ENCODE peak calls at places on chromosomes 1 and 21, in five cellular contexts. One of them, this sample, is unnamed.

GRCh38 chr21:46368533-46369285 is 44.8 kb downstream of the PCNT start:
- DNase-seq in GM12878: peak
- DNase-seq in SK-N-SH: no peak
- DNase-seq in IMR-90: no peak
- DNase-seq in A549: no peak
- DNase-seq in this sample: no peak

GRCh38 chr21:44423312-44423821 is 31.9 kb upstream of the LRRC3 start:
- DNase-seq in IMR-90: no peak
- DNase-seq in A549: no peak
- DNase-seq in SK-N-SH: no peak
- DNase-seq in GM12878: no peak
- DNase-seq in this sample: no peak

GRCh38 chr1:5297199-5297877 is 642.9 kb downstream of the AJAP1 start:
- DNase-seq in GM12878: no peak
- DNase-seq in IMR-90: no peak
- DNase-seq in SK-N-SH: peak
- DNase-seq in A549: no peak
- DNase-seq in this sample: no peak

GRCh38 chr21:32834825-32835224 is 63.3 kb upstream of the PAXBP1 start:
- DNase-seq in SK-N-SH: no peak
- DNase-seq in A549: no peak
- DNase-seq in GM12878: no peak
- DNase-seq in IMR-90: no peak
- DNase-seq in this sample: no peak

GRCh38 chr1:201640624-201641023 is 101.7 kb downstream of the NAV1 start:
- DNase-seq in GM12878: no peak
- DNase-seq in A549: no peak
- DNase-seq in IMR-90: peak
- DNase-seq in SK-N-SH: no peak
- DNase-seq in this sample: no peak

GRCh38 chr1:43348809-43349593 is 9.8 kb upstream of the CDC20 start:
- DNase-seq in GM12878: no peak
- DNase-seq in A549: peak
- DNase-seq in IMR-90: no peak
- DNase-seq in SK-N-SH: peak
- DNase-seq in this sample: peak

GRCh38 chr1:3596663-3597598 is 14.4 kb downstream of the MEGF6 start:
- DNase-seq in A549: no peak
- DNase-seq in SK-N-SH: no peak
- DNase-seq in GM12878: no peak
- DNase-seq in IMR-90: no peak
- DNase-seq in this sample: no peak

GRCh38 chr21:36709030-36709867 is 10.3 kb downstream of the SIM2 start:
- DNase-seq in SK-N-SH: no peak
- DNase-seq in IMR-90: no peak
- DNase-seq in A549: no peak
- DNase-seq in GM12878: no peak
- DNase-seq in this sample: no peak

GRCh38 chr1:94522304-94522703 is 19.3 kb downstream of the F3 start:
- DNase-seq in GM12878: no peak
- DNase-seq in IMR-90: peak
- DNase-seq in SK-N-SH: no peak
- DNase-seq in A549: no peak
- DNase-seq in this sample: peak

GRCh38 chr1:76006234-76006633 is 68.3 kb upstream of the ST6GALNAC3 start:
- DNase-seq in GM12878: no peak
- DNase-seq in A549: no peak
- DNase-seq in IMR-90: peak
- DNase-seq in SK-N-SH: no peak
- DNase-seq in this sample: no peak
- TF ChIP-seq RCOR1 in GM12878: no peak
- TF ChIP-seq RCOR1 in A549: no peak
- TF ChIP-seq RCOR1 in IMR-90: no peak
- TF ChIP-seq RCOR1 in SK-N-SH: no peak
- TF ChIP-seq RCOR1 in this sample: no peak

GRCh38 chr1:39204441-39205081 is at the start of gene MACF1:
- DNase-seq in GM12878: no peak
- DNase-seq in A549: peak
- DNase-seq in IMR-90: peak
- DNase-seq in SK-N-SH: no peak
- DNase-seq in this sample: peak

GRCh38 chr1:39210649-39211048 is 6.2 kb downstream of the MACF1 start:
- DNase-seq in A549: no peak
- DNase-seq in IMR-90: no peak
- DNase-seq in SK-N-SH: no peak
- DNase-seq in GM12878: no peak
- DNase-seq in this sample: no peak

GRCh38 chr1:39205102-39205780 is 746 bp downstream of the MACF1 start:
- DNase-seq in SK-N-SH: no peak
- DNase-seq in GM12878: no peak
- DNase-seq in A549: no peak
- DNase-seq in IMR-90: peak
- DNase-seq in this sample: peak

GRCh38 chr1:39205781-39206464 is 1.4 kb downstream of the MACF1 start:
- DNase-seq in SK-N-SH: no peak
- DNase-seq in IMR-90: no peak
- DNase-seq in GM12878: no peak
- DNase-seq in A549: no peak
- DNase-seq in this sample: no peak
- TF ChIP-seq RCOR1 in SK-N-SH: no peak
- TF ChIP-seq RCOR1 in IMR-90: no peak
- TF ChIP-seq RCOR1 in GM12878: no peak
- TF ChIP-seq RCOR1 in A549: no peak
- TF ChIP-seq RCOR1 in this sample: no peak

DNA sequence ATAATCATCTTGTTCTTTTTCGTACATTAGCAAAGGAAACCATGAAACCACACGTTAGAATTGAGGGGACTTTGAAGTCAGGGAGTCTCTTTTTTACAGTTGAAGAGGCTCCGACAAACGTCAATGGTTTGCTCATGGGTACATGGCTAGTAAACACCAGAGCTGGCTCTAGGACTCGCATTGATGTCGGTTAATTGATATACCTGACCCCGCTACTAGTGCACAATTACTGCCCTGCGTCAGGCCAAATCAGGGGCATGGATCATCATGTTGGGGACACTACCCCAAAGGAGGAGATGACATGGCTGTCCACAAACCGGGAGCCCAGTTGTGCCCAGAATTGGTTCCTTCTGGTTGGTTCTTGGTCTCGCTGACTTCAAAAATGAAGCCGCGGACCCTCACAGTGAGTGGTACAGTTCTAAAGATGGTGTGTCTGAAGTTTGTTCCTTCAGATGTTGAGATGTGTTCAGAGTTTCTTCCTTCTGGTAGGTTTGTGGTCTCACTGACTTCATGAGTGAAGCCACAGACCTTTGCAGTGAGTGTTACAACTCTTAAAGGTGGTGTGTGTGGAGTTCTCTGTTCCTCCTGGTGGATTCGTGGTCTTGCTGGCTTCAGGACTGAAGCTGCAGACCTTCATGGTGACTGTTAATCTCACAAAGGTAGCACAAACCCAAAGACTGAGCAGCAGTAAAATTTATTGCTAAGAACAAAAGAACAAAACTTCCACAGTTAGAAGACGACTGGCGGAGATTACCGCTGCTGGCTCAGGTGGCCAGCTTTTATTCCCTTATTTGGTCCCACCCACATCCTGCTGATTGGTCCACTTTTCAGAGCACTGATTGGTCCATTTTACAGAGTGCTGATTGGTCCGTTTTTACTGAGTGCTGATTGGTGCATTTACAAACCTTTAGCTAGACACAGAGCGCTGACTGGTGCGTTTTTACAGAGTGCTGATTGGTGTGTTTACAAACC is 126.9 kb upstream of the ERRFI1 start:
- DNase-seq in A549: no peak
- DNase-seq in SK-N-SH: no peak
- DNase-seq in IMR-90: no peak
- DNase-seq in GM12878: no peak
- DNase-seq in this sample: no peak
- TF ChIP-seq RCOR1 in A549: no peak
- TF ChIP-seq RCOR1 in SK-N-SH: no peak
- TF ChIP-seq RCOR1 in IMR-90: no peak
- TF ChIP-seq RCOR1 in GM12878: no peak
- TF ChIP-seq RCOR1 in this sample: no peak

DNA sequence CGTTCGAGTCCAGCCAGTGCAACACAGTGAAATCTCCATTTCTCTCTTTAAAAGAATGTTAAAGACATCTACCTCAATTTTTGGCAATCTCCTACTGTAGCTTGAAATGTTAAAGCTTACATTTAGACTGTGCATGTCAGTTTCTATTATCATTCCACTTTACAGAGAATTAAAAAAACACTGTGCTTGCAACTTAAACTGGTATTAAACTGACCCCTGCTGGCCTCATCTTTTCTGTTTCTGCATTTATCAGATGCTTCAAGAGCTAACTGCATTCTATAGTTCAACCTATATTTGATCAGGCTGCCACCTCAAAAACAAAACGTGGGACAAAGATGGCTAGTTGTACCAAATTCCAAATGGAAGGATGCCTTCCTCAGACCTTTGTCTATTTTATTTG is 226.5 kb downstream of the SMYD3 start:
- DNase-seq in A549: no peak
- DNase-seq in SK-N-SH: peak
- DNase-seq in GM12878: no peak
- DNase-seq in IMR-90: peak
- DNase-seq in this sample: no peak
- TF ChIP-seq RCOR1 in A549: no peak
- TF ChIP-seq RCOR1 in SK-N-SH: no peak
- TF ChIP-seq RCOR1 in GM12878: no peak
- TF ChIP-seq RCOR1 in IMR-90: no peak
- TF ChIP-seq RCOR1 in this sample: no peak

DNA sequence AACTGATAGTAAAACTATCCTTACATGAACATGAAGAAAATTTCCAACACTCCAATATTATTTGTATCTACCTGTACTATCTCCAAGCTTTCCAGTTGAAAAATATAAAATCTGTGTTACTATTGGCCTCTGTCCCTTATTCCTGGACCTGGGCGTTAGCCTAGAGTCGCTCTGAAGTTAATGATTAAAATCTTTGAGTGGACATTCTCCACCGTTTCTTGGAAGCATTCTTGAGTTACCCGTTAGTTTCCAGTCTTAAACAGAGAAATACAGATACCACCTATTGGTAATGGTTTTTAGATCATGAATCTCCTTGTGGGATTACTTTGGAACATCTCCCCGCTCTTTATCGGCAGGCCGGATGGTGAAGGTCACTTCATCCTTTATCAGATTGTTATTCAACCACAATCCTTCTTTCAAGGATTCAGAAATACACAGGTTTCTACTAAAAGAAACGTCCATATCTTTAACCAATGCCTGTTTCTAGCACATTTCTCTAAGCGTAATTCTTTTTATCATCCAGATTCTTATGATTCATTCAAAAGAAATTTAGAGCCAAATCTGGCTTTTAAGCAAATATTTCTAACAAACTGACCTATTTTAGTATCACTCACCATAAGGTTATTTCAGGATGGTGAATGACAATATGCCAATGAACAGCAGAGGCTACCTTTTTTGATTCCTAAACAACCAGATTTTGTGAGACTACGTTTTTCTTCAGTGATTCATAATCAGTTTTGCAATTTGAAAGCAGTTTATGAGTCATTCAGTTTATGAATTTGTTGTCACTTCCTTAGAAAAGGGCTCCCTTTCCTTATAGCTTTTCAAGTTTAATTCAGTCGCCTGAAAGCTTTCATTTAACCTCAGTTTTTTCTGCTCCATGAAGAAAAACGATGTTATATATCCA is 70.2 kb upstream of the ERRFI1 start:
- DNase-seq in GM12878: peak
- DNase-seq in A549: no peak
- DNase-seq in SK-N-SH: no peak
- DNase-seq in IMR-90: peak
- DNase-seq in this sample: no peak
- TF ChIP-seq RCOR1 in GM12878: no peak
- TF ChIP-seq RCOR1 in A549: no peak
- TF ChIP-seq RCOR1 in SK-N-SH: no peak
- TF ChIP-seq RCOR1 in IMR-90: no peak
- TF ChIP-seq RCOR1 in this sample: no peak

DNA sequence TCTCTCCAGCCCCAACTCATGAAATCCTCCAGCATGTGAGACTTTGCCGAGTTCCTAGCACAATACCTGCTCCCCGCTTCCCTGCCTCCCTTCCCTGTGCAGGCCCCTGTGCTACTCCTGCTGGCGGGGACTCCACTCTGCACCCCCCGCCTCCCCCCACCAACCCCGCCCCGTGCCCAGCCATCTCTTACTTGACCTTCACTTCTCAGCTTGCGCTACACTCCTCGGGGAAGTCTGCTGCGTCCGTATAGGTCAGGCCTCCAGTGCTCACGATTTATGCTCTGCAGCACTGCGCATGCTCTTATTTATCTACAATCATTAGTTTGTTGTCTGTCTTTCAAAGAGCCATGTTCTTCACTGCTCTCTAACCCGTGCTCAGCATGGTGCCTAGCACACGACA is 37.3 kb upstream of the PLA2G2C start:
- DNase-seq in SK-N-SH: no peak
- DNase-seq in GM12878: no peak
- DNase-seq in IMR-90: no peak
- DNase-seq in A549: no peak
- DNase-seq in this sample: no peak
- TF ChIP-seq RCOR1 in SK-N-SH: no peak
- TF ChIP-seq RCOR1 in GM12878: no peak
- TF ChIP-seq RCOR1 in IMR-90: no peak
- TF ChIP-seq RCOR1 in A549: no peak
- TF ChIP-seq RCOR1 in this sample: no peak

GRCh38 chr21:14263879-14264278 is 47.9 kb downstream of the RBM11 start:
- DNase-seq in A549: no peak
- DNase-seq in SK-N-SH: no peak
- DNase-seq in GM12878: no peak
- DNase-seq in IMR-90: no peak
- DNase-seq in this sample: peak

GRCh38 chr21:14260459-14260764 is 44.5 kb downstream of the RBM11 start:
- DNase-seq in IMR-90: no peak
- DNase-seq in GM12878: no peak
- DNase-seq in A549: no peak
- DNase-seq in SK-N-SH: no peak
- DNase-seq in this sample: no peak

GRCh38 chr21:14262039-14262438 is 46.1 kb downstream of the RBM11 start:
- DNase-seq in GM12878: no peak
- DNase-seq in IMR-90: no peak
- DNase-seq in A549: no peak
- DNase-seq in SK-N-SH: no peak
- DNase-seq in this sample: no peak

GRCh38 chr21:14259669-14260458 is 43.9 kb downstream of the RBM11 start:
- DNase-seq in GM12878: no peak
- DNase-seq in SK-N-SH: peak
- DNase-seq in A549: peak
- DNase-seq in IMR-90: peak
- DNase-seq in this sample: peak
- TF ChIP-seq RCOR1 in GM12878: no peak
- TF ChIP-seq RCOR1 in SK-N-SH: no peak
- TF ChIP-seq RCOR1 in A549: no peak
- TF ChIP-seq RCOR1 in IMR-90: no peak
- TF ChIP-seq RCOR1 in this sample: no peak

DNA sequence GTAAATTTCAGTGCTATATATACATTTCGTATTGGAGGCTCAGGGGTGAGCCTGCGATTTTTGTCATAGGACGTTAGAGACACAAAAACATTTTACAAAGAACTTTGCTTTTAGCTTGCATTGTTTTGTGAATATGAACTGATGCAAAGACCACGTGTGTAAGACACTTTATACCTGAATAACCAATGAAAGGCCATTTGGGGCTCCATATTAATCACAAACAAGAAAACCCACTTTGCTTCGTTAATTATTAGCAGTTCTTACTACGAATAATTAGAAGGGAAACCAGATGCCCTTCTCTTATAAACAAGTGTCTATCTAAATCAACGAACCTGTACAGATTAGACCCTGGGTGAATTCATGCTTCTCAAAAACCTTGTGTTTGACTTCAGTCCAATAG is 1.1 kb downstream of the CYYR1 start:
- DNase-seq in GM12878: no peak
- DNase-seq in IMR-90: no peak
- DNase-seq in A549: no peak
- DNase-seq in SK-N-SH: no peak
- DNase-seq in this sample: no peak
- TF ChIP-seq RCOR1 in GM12878: no peak
- TF ChIP-seq RCOR1 in IMR-90: no peak
- TF ChIP-seq RCOR1 in A549: no peak
- TF ChIP-seq RCOR1 in SK-N-SH: no peak
- TF ChIP-seq RCOR1 in this sample: no peak